ENCODE peak calls at places on chromosomes 16 and 17, in seven cellular contexts. Y is GM13976, E is A549, N is PC-3, G is AG10803, K is lower leg skin, L is omental fat pad. U is an unnamed sample.

GRCh38 chr16:31484491-31485171 is 1.7 kb downstream of the SLC5A2 start:
- DNase-seq in Y (no peak), E (peak; percentile 51), N (no peak), G (no peak), K (no peak), L (no peak), U (no peak)

GRCh38 chr17:1908699-1909309 is 79.0 kb downstream of the RPA1 start:
- DNase-seq in Y (peak; percentile 78), E (peak; percentile 81), N (peak; percentile 78), G (peak; percentile 75), K (peak; percentile 51), L (no peak), U (peak; percentile 14)

GRCh38 chr17:2056221-2057129 is 1.6 kb downstream of the HIC1 start:
- DNase-seq in Y (peak; percentile 64), E (no peak), N (no peak), G (peak; percentile 43), K (no peak), L (no peak), U (no peak)

GRCh38 chr16:69741951-69742904 is 12.5 kb downstream of the NOB1 start:
- DNase-seq in Y (no peak), E (peak; percentile 59), N (peak; percentile 37), G (no peak), K (peak; percentile 50), L (peak; percentile 78), U (no peak)

GRCh38 chr17:34257299-34257985 is 2.4 kb downstream of the CCL2 start:
- DNase-seq in Y (no peak), E (no peak), N (no peak), G (no peak), K (no peak), L (no peak), U (no peak)

GRCh38 chr16:392450-393027 is 4.5 kb upstream of the NME4 start:
- DNase-seq in Y (no peak), E (no peak), N (no peak), G (no peak), K (no peak), L (no peak), U (no peak)

GRCh38 chr17:17892009-17892408 is 55.2 kb upstream of the SREBF1 start:
- DNase-seq in Y (no peak), E (no peak), N (no peak), G (no peak), K (no peak), L (no peak), U (no peak)

GRCh38 chr16:1163567-1164055 is 10.7 kb downstream of the CACNA1H start:
- DNase-seq in Y (no peak), E (no peak), N (peak; percentile 37), G (no peak), K (no peak), L (no peak), U (no peak)

DNA sequence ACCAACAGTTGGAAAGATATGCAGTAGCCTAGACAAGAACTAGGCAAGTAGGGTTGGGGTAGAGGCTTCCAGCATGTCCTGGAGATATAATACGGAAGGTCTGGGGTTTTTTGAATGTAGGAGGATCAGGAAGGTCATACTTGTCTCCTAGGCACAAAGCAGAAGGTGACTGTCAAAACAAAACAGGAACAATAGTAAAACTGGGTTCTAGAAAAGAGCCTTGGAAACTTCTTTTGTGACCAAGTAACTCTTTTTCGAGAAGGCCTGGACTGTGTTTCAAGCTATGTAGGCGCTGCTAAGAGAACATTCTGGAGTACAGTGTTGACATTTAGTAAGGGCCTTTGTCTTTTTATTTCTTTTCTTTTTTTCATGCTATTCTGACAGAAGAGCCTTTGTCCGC is 26.9 kb upstream of the TENT4B start:
- DNase-seq in Y (peak; percentile 32), E (no peak), N (no peak), G (no peak), K (no peak), L (no peak), U (no peak)
- TF ChIP-seq CTCF in Y (no peak), E (no peak), N (no peak), G (no peak), K (no peak), L (no peak), U (no peak)

GRCh38 chr16:27624154-27625049 is 74.5 kb downstream of the KATNIP start:
- DNase-seq in Y (no peak), E (no peak), N (no peak), G (no peak), K (no peak), L (no peak), U (no peak)

GRCh38 chr16:27617678-27618077 is 67.7 kb downstream of the KATNIP start:
- DNase-seq in Y (no peak), E (no peak), N (no peak), G (no peak), K (no peak), L (no peak), U (no peak)

GRCh38 chr16:27618140-27618539 is 68.2 kb downstream of the KATNIP start:
- DNase-seq in Y (no peak), E (no peak), N (no peak), G (no peak), K (no peak), L (no peak), U (no peak)

GRCh38 chr16:27618611-27619380 is 68.9 kb downstream of the KATNIP start:
- DNase-seq in Y (no peak), E (no peak), N (no peak), G (no peak), K (no peak), L (no peak), U (no peak)

DNA sequence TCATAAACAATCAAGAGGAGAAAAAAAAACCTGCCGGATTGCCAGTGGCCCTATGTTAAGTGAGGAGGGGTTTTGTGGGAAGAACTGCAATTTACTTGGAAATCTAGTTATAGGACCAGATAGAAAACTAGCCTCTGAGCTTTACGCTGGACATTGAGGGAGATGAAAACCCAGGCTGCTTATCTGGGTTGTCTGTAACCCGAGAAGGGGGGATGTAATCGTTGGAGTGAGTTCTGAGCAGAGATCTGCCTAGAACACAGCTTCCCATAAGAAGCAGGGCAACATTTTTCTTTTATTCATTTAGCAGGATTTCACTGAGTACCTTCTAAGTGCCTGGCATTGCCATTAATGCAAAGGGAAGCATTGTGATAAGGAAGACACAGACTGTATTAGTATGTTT is 70.6 kb downstream of the KATNIP start:
- DNase-seq in Y (no peak), E (no peak), N (no peak), G (no peak), K (no peak), L (no peak), U (no peak)
- TF ChIP-seq CTCF in Y (no peak), E (no peak), N (no peak), G (no peak), K (no peak), L (no peak), U (no peak)

DNA sequence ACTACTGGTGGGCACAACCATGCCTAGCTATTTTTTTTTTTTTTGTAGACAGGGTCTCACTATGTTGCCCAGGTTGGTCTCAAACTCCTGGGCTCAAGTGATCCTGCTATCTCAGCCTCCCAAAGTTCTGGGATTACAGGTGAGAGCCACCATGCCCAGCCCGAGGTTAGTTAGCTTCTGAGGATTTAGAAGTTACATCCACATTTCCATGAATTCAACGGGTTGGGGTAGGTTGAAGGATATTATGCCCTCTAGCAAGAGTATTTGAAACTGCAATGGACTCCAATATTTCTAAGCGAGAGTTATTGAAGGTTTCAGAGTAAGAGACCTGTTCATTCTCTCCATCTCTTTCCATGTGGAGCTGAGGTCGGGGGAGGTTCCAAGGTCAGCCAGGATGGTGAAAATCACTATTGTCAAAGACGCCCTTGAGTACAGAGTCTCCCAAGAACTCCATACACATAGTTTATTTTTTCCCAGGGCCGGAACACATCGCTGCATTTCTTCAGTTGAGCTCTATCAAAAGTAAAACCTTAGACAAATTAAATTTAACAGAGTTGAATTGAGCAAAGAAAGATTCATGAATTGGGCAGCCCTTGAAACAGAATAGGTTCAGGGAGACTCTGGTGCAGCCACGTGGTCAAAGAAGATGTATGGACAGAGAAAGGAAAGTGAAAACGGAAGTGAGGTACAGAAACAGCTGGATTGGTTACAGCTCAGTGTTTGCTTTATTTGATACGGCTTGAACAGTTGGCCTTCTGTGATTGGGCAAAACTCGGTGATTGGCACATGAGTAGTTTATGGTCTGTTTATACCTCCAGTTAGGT is 19.0 kb upstream of the ITPRIPL2 start:
- DNase-seq in Y (no peak), E (peak; percentile 91), N (peak; percentile 66), G (no peak), K (no peak), L (no peak), U (no peak)
- TF ChIP-seq CTCF in Y (no peak), E (peak; percentile 50), N (peak; percentile 24), G (no peak), K (no peak), L (no peak), U (no peak)

DNA sequence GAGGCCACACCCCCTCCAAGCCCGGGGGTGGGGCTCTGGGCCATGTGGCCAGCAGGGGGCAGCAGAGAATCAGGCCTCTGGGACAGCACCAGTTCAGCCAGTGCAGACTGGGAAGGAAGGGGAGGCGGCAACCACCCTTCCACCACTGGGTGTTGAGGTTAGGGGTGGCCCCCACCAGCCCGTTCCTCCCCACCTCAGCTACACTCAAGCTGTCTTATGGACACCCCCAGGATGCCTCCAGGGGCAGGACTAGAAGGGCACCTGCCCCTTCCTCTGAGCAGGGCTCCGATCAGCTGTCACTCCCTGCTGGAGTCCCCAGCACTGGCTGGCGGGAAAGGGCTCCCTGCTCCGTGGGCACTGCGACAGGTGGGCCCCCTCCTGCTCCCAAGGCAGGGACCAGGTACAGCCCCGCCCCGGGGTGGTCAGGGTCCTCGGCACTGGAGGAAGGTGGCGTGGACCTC is 21.8 kb downstream of the KATNB1 start:
- DNase-seq in Y (peak; percentile 97), E (peak; percentile 83), N (peak; percentile 84), G (peak; percentile 70), K (peak; percentile 83), L (peak; percentile 94), U (peak; percentile 17)
- TF ChIP-seq CTCF in Y (peak; percentile 94), E (peak; percentile 88), N (peak; percentile 83), G (peak; percentile 83), K (no peak), L (peak; percentile 61), U (peak; percentile 96)

GRCh38 chr16:15643453-15644305 is 725 bp upstream of the MARF1 start:
- DNase-seq in Y (no peak), E (peak; percentile 74), N (peak; percentile 53), G (peak; percentile 64), K (peak; percentile 27), L (no peak), U (no peak)
- TF ChIP-seq CTCF in Y (peak; percentile 19), E (peak; percentile 52), N (peak; percentile 50), G (peak; percentile 60), K (no peak), L (no peak), U (peak; percentile 34)